ENCODE peak calls at places on chromosomes 4 and X, in four cellular contexts. C is WERI-Rb-1, I is cardiac muscle cell, E is HFF-Myc. O is an unnamed sample.

GRCh38 chr4:76696109-76696508 is 201.8 kb downstream of the SOWAHB start:
- DNase-seq in I (no peak), C (no peak), E (peak), O (peak)

GRCh38 chr4:136012250-136012649 is 1520.0 kb downstream of the PCDH18 start:
- DNase-seq in C (no peak), I (no peak), E (no peak), O (no peak)

GRCh38 chrX:12779534-12779933 is 11.7 kb upstream of the PRPS2 start:
- DNase-seq in C (no peak), E (no peak), I (peak), O (no peak)

GRCh38 chr4:159374749-159375535 is 272.1 kb downstream of the RAPGEF2 start:
- DNase-seq in C (no peak), E (no peak), I (peak), O (no peak)

GRCh38 chr4:102723511-102723910 is 37.3 kb downstream of the MANBA start:
- DNase-seq in C (no peak), E (no peak), I (peak), O (no peak)

GRCh38 chrX:39689374-39690104 is 408.2 kb downstream of the BCOR start:
- DNase-seq in C (no peak), I (no peak), E (no peak), O (no peak)

GRCh38 chrX:54357414-54358377 is at the start of gene WNK3:
- DNase-seq in I (peak), E (no peak), C (peak), O (peak)

GRCh38 chr4:181832305-181832704 is 410.9 kb upstream of the TENM3 start:
- DNase-seq in I (no peak), C (no peak), E (no peak), O (no peak)

GRCh38 chrX:15301924-15302323 is 13.5 kb downstream of the ASB11 start:
- DNase-seq in C (no peak), E (no peak), I (peak), O (no peak)

GRCh38 chr4:114642173-114642780 is 43.7 kb downstream of the UGT8 start:
- DNase-seq in C (no peak), I (no peak), E (no peak), O (no peak)

GRCh38 chrX:9566150-9566621 is 101.3 kb downstream of the TBL1X start:
- DNase-seq in C (no peak), E (peak), I (peak), O (no peak)
- TF ChIP-seq CTCF in C (no peak), E (no peak), I (no peak), O (no peak)

GRCh38 chr4:67126115-67126514 is 419.2 kb downstream of the CENPC start:
- DNase-seq in I (no peak), C (no peak), E (no peak), O (no peak)

GRCh38 chr4:67122029-67122428 is 423.3 kb downstream of the CENPC start:
- DNase-seq in I (peak), C (peak), E (no peak), O (no peak)
- TF ChIP-seq CTCF in I (peak), C (peak), E (no peak), O (peak)

GRCh38 chrX:130393451-130394074 is 8.1 kb upstream of the GPR119 start:
- DNase-seq in E (peak), C (peak), I (peak), O (peak)
- TF ChIP-seq CTCF in E (peak), C (peak), I (peak), O (peak)

GRCh38 chrX:82649645-82650044 is 858.4 kb upstream of the POU3F4 start:
- DNase-seq in E (no peak), I (no peak), C (no peak), O (no peak)

DNA sequence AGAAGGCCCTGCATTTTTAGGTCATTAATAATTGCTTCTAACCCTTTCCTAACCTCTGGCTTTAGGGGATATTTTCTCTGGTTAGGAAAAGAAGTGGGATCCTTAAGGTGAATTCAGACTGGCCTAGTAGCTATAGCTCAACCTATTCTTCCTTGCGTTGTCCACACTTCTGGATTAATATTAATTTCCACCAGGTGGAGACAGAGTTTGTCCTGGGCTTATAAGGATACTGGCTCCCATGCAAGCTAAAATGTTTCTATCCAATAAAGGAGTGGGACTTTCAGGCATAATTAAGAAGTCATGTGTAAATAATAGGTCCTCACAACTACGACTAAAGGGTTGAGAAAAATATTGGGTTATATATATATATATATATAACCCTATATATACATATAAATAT is 860.0 kb upstream of the POU3F4 start:
- DNase-seq in C (no peak), E (no peak), I (no peak), O (no peak)
- TF ChIP-seq CTCF in C (no peak), E (no peak), I (no peak), O (no peak)

DNA sequence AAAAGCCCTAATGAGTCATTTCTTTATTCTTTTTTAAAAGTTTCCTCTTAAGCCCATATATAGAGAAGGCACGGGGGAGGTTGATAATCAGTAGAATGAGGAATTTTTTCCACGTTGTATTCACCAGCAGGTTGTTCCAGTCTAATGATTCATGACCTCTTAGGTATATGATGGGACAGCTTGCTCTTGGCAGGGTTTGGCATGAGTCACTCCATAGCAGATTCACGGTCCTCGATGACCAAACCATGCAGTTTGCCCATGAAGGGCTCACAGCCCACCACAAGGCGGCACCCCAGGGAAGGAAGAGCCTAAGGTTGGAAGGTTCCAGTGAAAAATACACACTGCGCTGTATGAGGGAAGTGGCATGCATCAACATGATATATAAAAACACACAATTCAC is 623.8 kb upstream of the DIPK2B start:
- DNase-seq in I (peak), E (peak), C (peak), O (no peak)
- TF ChIP-seq CTCF in I (peak), E (peak), C (peak), O (no peak)

GRCh38 chr4:38136604-38137003 is 176.4 kb downstream of the PTTG2 start:
- DNase-seq in I (no peak), C (no peak), E (no peak), O (no peak)
- TF ChIP-seq CTCF in I (no peak), C (no peak), E (no peak), O (no peak)

DNA sequence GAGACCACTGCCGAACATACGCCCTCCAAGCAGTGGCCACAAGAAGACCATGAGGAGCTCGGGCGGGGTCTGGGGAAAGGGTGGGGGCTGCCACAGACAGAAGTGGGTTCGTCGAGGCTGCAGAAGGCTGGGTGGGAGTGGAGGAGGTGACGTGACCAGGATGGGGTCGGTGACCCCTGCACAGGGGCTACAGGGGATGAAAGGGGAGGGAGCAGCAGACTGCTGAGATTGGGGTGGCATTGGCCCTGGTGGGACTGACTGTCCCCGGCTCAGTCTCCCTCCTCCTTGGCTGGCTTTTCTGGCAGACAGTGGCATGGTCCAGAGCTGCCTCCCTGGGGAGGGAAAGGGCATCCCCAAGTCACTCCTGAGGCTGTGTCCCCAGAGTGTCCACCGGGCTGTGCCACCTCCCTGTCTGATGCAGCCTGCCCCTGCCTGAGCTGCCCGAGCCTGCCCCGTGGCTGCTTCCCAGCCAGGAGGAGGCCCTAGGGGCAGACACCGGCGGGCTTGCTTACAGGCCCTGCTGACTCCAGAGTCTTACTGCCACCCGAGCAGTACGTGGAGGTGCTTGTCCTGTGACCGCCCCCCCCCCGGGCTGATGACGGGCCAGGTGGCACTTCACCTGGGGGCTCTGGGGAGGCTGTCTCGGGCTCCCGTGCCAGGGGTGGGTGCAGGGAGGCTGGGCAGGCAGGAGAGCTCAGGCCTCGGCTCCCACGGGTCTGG is 7.2 kb downstream of the SH3BP2 start:
- DNase-seq in C (no peak), E (no peak), I (no peak), O (peak)
- TF ChIP-seq CTCF in C (peak), E (no peak), I (no peak), O (no peak)

GRCh38 chr4:15392053-15392805 is 35.6 kb upstream of the C1QTNF7 start:
- DNase-seq in C (no peak), E (no peak), I (no peak), O (no peak)
- TF ChIP-seq CTCF in C (no peak), E (no peak), I (no peak), O (no peak)

O was measured in nephron progenitor cell.